ENCODE peak calls at places on chromosomes 2 and 18, in seven cellular contexts. Q is sigmoid colon, L is BJ, K is fibroblast of villous mesenchyme, H is foreskin fibroblast, E is NB4, X is cardiac muscle cell. T is an unnamed sample.

GRCh38 chr18:68275616-68276015 is 439.3 kb downstream of the TMX3 start:
- DNase-seq in L (no peak), Q (no peak), H (peak; percentile 79), E (no peak), K (peak; percentile 70), X (peak; percentile 70), T (peak; percentile 89)

GRCh38 chr18:62281684-62282083 is 43.4 kb upstream of the TNFRSF11A start:
- DNase-seq in K (peak; percentile 84), H (peak; percentile 90), Q (no peak), L (peak; percentile 49), E (peak; percentile 7), X (peak; percentile 86), T (peak; percentile 85)

GRCh38 chr2:125696573-125696972 is 959.4 kb upstream of the GYPC start:
- DNase-seq in X (no peak), L (no peak), Q (no peak), K (peak; percentile 2), H (no peak), E (no peak), T (no peak)

GRCh38 chr2:148876589-148877402 is 1.8 kb downstream of the KIF5C start:
- DNase-seq in Q (no peak), K (no peak), L (no peak), H (peak; percentile 9), X (no peak), E (no peak), T (no peak)

GRCh38 chr2:26299488-26300092 is 46.4 kb upstream of the SELENOI start:
- DNase-seq in H (peak; percentile 80), X (peak; percentile 77), L (no peak), E (peak; percentile 53), Q (no peak), K (peak; percentile 79), T (peak; percentile 84)

GRCh38 chr2:95354925-95355324 is 47.6 kb upstream of the FAHD2A start:
- DNase-seq in E (no peak), K (no peak), H (no peak), L (no peak), X (no peak), Q (peak; percentile 32), T (no peak)

GRCh38 chr2:212147921-212148513 is 390.6 kb downstream of the ERBB4 start:
- DNase-seq in L (no peak), H (peak; percentile 10), Q (no peak), K (peak; percentile 2), E (no peak), X (peak; percentile 37), T (peak; percentile 20)

GRCh38 chr18:62788891-62789290 is 73.5 kb downstream of the PHLPP1 start:
- DNase-seq in E (no peak), L (no peak), X (no peak), K (peak; percentile 77), Q (no peak), H (no peak), T (peak; percentile 71)

GRCh38 chr2:182895798-182896197 is 29.4 kb upstream of the FRZB start:
- DNase-seq in K (no peak), Q (no peak), H (peak; percentile 23), E (no peak), X (no peak), L (no peak), T (no peak)

GRCh38 chr2:235234711-235235110 is 259.1 kb upstream of the AGAP1 start:
- DNase-seq in Q (no peak), K (peak; percentile 67), E (no peak), X (peak; percentile 44), H (no peak), L (no peak), T (no peak)

GRCh38 chr2:6249557-6249956 is 557.4 kb downstream of the SOX11 start:
- DNase-seq in K (no peak), L (no peak), Q (no peak), E (no peak), H (no peak), X (no peak), T (no peak)

GRCh38 chr2:121999273-121999672 is 243.8 kb downstream of the TSN start:
- DNase-seq in H (no peak), K (peak; percentile 70), X (peak; percentile 65), Q (no peak), L (no peak), E (no peak), T (peak; percentile 39)

GRCh38 chr2:22929998-22930397 is 455.0 kb upstream of the KLHL29 start:
- DNase-seq in E (no peak), L (no peak), H (no peak), K (no peak), Q (no peak), X (no peak), T (no peak)

GRCh38 chr18:28669165-28669564 is 492.2 kb upstream of the CDH2 start:
- DNase-seq in L (no peak), X (no peak), K (no peak), E (no peak), Q (no peak), H (peak; percentile 3), T (no peak)

GRCh38 chr2:104794416-104794815 is 59.5 kb upstream of the POU3F3 start:
- DNase-seq in X (no peak), Q (no peak), E (no peak), K (no peak), H (no peak), L (no peak), T (peak; percentile 50)

GRCh38 chr18:44323125-44323524 is 357.6 kb upstream of the SETBP1 start:
- DNase-seq in X (no peak), H (peak; percentile 10), L (no peak), K (no peak), Q (no peak), E (no peak), T (no peak)

GRCh38 chr2:132426033-132426432 is 9.4 kb downstream of the GPR39 start:
- DNase-seq in H (no peak), L (no peak), X (no peak), Q (no peak), K (no peak), E (no peak), T (no peak)

GRCh38 chr2:44016282-44016681 is 20.5 kb upstream of the LRPPRC start:
- DNase-seq in H (peak; percentile 73), E (peak; percentile 68), K (peak; percentile 64), Q (no peak), X (peak; percentile 72), L (no peak), T (peak; percentile 53)

GRCh38 chr2:133255363-133255762 is 312.9 kb downstream of the NCKAP5 start:
- DNase-seq in H (no peak), X (no peak), Q (no peak), E (no peak), K (no peak), L (no peak), T (no peak)

GRCh38 chr2:195649629-195650190 is 7.3 kb upstream of the SLC39A10 start:
- DNase-seq in L (no peak), H (no peak), Q (no peak), K (no peak), E (peak; percentile 52), X (no peak), T (no peak)

GRCh38 chr2:35503738-35504160 is 851.8 kb upstream of the CRIM1 start:
- DNase-seq in X (no peak), H (no peak), E (no peak), L (no peak), Q (no peak), K (no peak), T (peak; percentile 6)

GRCh38 chr2:25151718-25152117 is 16.7 kb downstream of the POMC start:
- DNase-seq in X (no peak), Q (no peak), L (no peak), K (no peak), E (no peak), H (no peak), T (no peak)

GRCh38 chr2:236338495-236339184 is 74.4 kb upstream of the ASB18 start:
- DNase-seq in L (no peak), Q (no peak), E (peak; percentile 74), K (peak; percentile 4), X (peak; percentile 68), H (no peak), T (no peak)

GRCh38 chr2:128735296-128735960 is 416.8 kb upstream of the HS6ST1 start:
- DNase-seq in H (no peak), X (no peak), E (peak; percentile 71), K (no peak), L (no peak), Q (no peak), T (no peak)

GRCh38 chr2:213545481-213545880 is 261.2 kb downstream of the SPAG16 start:
- DNase-seq in X (no peak), K (no peak), Q (no peak), E (no peak), H (no peak), L (no peak), T (no peak)

GRCh38 chr18:12608292-12608691 is 49.6 kb downstream of the SPIRE1 start:
- DNase-seq in H (peak; percentile 66), Q (no peak), K (peak; percentile 57), E (no peak), L (no peak), X (peak; percentile 56), T (peak; percentile 68)

DNA sequence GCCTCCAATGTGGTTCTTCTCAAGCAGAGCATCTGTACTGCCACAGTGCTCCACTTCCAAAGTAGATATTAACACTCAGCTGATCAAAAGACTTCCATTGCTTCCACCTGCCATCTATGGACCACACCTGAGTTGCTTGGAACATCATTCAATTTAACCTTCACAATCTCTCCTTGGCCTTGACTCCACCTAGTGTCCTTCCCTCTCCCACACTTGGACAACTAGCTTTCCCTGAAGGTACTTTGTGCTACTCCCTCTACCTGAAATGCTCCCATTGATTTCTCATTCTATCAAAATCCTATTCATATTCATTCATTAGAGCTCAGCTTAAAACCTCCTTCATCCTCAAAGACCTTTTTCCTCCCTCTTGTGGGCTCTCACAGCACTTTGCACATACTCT is 48.7 kb downstream of the SOWAHC start:
- DNase-seq in K (no peak), H (no peak), X (no peak), E (no peak), L (no peak), Q (no peak), T (no peak)
- TF ChIP-seq CTCF in K (no peak), H (no peak), X (no peak), E (no peak), L (no peak), Q (no peak), T (peak; percentile 27)

GRCh38 chr2:159089543-159089942 is 121.1 kb downstream of the TANC1 start:
- DNase-seq in H (no peak), X (no peak), K (no peak), Q (no peak), L (no peak), E (no peak), T (no peak)
- H3K4me3 ChIP-seq in H (no peak overlapping the region), X (no peak overlapping the region), K (no peak overlapping the region), Q (no peak overlapping the region), L (no peak overlapping the region), E (no peak overlapping the region), T (no peak overlapping the region)

GRCh38 chr2:71778514-71779305 is 325.3 kb downstream of the DYSF start:
- DNase-seq in H (peak; percentile 51), L (no peak), E (no peak), X (no peak), Q (no peak), K (no peak), T (no peak)
- TF ChIP-seq CTCF in H (peak; percentile 18), L (peak; percentile 37), E (no peak), X (peak; percentile 20), Q (no peak), K (peak; percentile 14), T (peak; percentile 29)

DNA sequence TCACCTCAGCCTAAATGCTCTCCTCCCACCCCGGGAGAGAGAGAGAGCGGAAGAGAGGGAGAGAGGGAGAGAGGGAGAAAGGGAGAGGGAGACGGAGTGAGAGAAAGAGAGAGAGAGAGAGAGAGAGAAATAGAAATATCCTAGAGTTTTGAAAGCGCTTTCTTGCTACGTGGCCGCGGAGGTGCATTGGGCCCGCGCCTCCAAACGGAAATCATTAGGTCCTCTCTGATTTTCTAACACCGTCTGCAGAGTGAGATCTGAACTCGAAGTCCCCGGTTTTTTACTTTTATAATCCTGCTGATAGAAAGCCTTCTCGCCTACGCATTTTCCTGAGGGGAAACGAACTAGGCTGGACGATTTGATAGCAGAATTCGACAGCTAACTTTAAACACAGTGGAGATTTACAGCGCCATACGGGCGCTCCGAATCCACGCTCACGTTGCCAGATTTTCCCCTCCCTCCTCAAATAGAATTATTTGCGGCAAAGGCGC is 912 bp upstream of the EVX2 start:
- DNase-seq in L (no peak), E (no peak), X (no peak), Q (no peak), H (peak; percentile 40), K (no peak), T (no peak)
- H3K4me3 ChIP-seq in L (no peak overlapping the region), E (peak overlapping the region; percentile 42), X (no peak overlapping the region), Q (peak overlapping the region; percentile 54), H (no peak overlapping the region), K (no peak overlapping the region), T (no peak overlapping the region)

T was measured in astrocyte of the spinal cord.